ENCODE peak calls at places on chromosomes 1 and 21, in five cellular contexts. I is NCI-H1105 treated with DMSO at 0.1 percent for 48 hours, F is AG10803, A is posterior cingulate gyrus, X is mesendoderm. N is an unnamed sample.
A peak's percentile ranks its signal among the peaks of the same experiment; 100 is the strongest.

GRCh38 chr1:55833452-55834160 is 618.4 kb upstream of the USP24 start:
- DNase-seq in I (no peak), X (no peak), F (peak; percentile 97), A (no peak), N (no peak)

GRCh38 chr1:202861420-202862121 is 27.4 kb downstream of the RABIF start:
- DNase-seq in F (peak; percentile 80), X (peak; percentile 94), A (peak; percentile 93), I (peak; percentile 94), N (peak; percentile 91)

GRCh38 chr1:56357931-56358783 is 221.2 kb downstream of the PLPP3 start:
- DNase-seq in F (no peak), X (no peak), I (no peak), A (no peak), N (peak; percentile 2)

GRCh38 chr1:63593887-63594617 is 841 bp downstream of the PGM1 start:
- DNase-seq in I (peak; percentile 70), A (peak; percentile 54), F (peak; percentile 82), X (peak; percentile 90), N (peak; percentile 86)

GRCh38 chr1:58881471-58881994 is 97.7 kb upstream of the JUN start:
- DNase-seq in A (no peak), I (no peak), F (peak; percentile 66), X (peak; percentile 56), N (peak; percentile 97)

GRCh38 chr1:204624631-204625216 is 60.8 kb downstream of the LRRN2 start:
- DNase-seq in A (no peak), X (peak; percentile 72), F (no peak), I (no peak), N (no peak)

GRCh38 chr1:11648732-11649158 is 5.5 kb downstream of the FBXO2 start:
- DNase-seq in X (peak; percentile 48), A (no peak), F (no peak), I (no peak), N (peak; percentile 15)

GRCh38 chr21:17513214-17514123 is 626 bp downstream of the CXADR start:
- DNase-seq in A (peak; percentile 47), I (peak; percentile 63), X (peak; percentile 76), F (no peak), N (peak; percentile 51)

GRCh38 chr21:43323244-43324005 is 103.5 kb downstream of the SIK1 start:
- DNase-seq in X (no peak), I (no peak), A (peak; percentile 86), F (peak; percentile 17), N (no peak)

GRCh38 chr1:19047373-19047772 is 90.9 kb upstream of the IFFO2 start:
- DNase-seq in X (no peak), I (no peak), A (no peak), F (no peak), N (no peak)

GRCh38 chr1:3313579-3313955 is 140.9 kb upstream of the ARHGEF16 start:
- DNase-seq in I (no peak), X (peak; percentile 78), A (peak; percentile 77), F (peak; percentile 95), N (peak; percentile 65)

GRCh38 chr1:29269356-29269755 is 33.0 kb downstream of the PTPRU start:
- DNase-seq in X (no peak), A (no peak), F (no peak), I (no peak), N (no peak)

GRCh38 chr1:19306941-19307340 is 5.0 kb downstream of the AKR7A2 start:
- DNase-seq in F (no peak), X (no peak), A (no peak), I (no peak), N (no peak)

GRCh38 chr1:89904219-89904980 is 83.6 kb downstream of the LRRC8D start:
- DNase-seq in A (no peak), X (no peak), I (no peak), F (no peak), N (no peak)

GRCh38 chr1:84246228-84246627 is 55.3 kb upstream of the SAMD13 start:
- DNase-seq in A (no peak), X (no peak), F (no peak), I (no peak), N (no peak)

GRCh38 chr21:45602106-45602505 is 41.4 kb upstream of the PCBP3 start:
- DNase-seq in X (no peak), F (no peak), I (no peak), A (no peak), N (no peak)

GRCh38 chr1:12477936-12478611 is 139.9 kb downstream of the DHRS3 start:
- DNase-seq in A (no peak), I (peak; percentile 98), X (no peak), F (peak; percentile 99), N (peak; percentile 99)

GRCh38 chr21:32306021-32306780 is 7.5 kb downstream of the MRAP start:
- DNase-seq in I (no peak), A (peak; percentile 60), X (peak; percentile 96), F (no peak), N (no peak)

N was measured in kidney tubule cell.